ENCODE peak calls at places on chromosomes 2 and 18, in eight cellular contexts. One of them, this sample, is unnamed.

GRCh38 chr2:39871291-39871761 is 92.3 kb upstream of the THUMPD2 start:
- DNase-seq in transverse colon: no peak
- DNase-seq in MM.1S: no peak
- DNase-seq in IMR-90: peak
- DNase-seq in fibroblast of lung: peak
- DNase-seq in psoas muscle: no peak
- DNase-seq in GM06990: no peak
- DNase-seq in fibroblast of villous mesenchyme: peak
- DNase-seq in this sample: peak

GRCh38 chr18:38545071-38545470 is 979.5 kb upstream of the CELF4 start:
- DNase-seq in transverse colon: no peak
- DNase-seq in MM.1S: peak
- DNase-seq in IMR-90: no peak
- DNase-seq in fibroblast of lung: peak
- DNase-seq in psoas muscle: no peak
- DNase-seq in GM06990: no peak
- DNase-seq in fibroblast of villous mesenchyme: no peak
- DNase-seq in this sample: no peak

GRCh38 chr18:2970762-2971659 is 41.9 kb downstream of the LPIN2 start:
- DNase-seq in transverse colon: no peak
- DNase-seq in MM.1S: no peak
- DNase-seq in IMR-90: peak
- DNase-seq in fibroblast of lung: no peak
- DNase-seq in psoas muscle: no peak
- DNase-seq in GM06990: peak
- DNase-seq in fibroblast of villous mesenchyme: peak
- DNase-seq in this sample: no peak

GRCh38 chr2:182379235-182379634 is 47.6 kb downstream of the PDE1A start:
- DNase-seq in transverse colon: no peak
- DNase-seq in MM.1S: no peak
- DNase-seq in IMR-90: peak
- DNase-seq in fibroblast of lung: peak
- DNase-seq in psoas muscle: no peak
- DNase-seq in GM06990: no peak
- DNase-seq in fibroblast of villous mesenchyme: peak
- DNase-seq in this sample: peak

GRCh38 chr2:163878718-163879117 is 142.9 kb upstream of the FIGN start:
- DNase-seq in transverse colon: no peak
- DNase-seq in MM.1S: no peak
- DNase-seq in IMR-90: peak
- DNase-seq in fibroblast of lung: peak
- DNase-seq in psoas muscle: peak
- DNase-seq in GM06990: no peak
- DNase-seq in fibroblast of villous mesenchyme: peak
- DNase-seq in this sample: peak

GRCh38 chr2:144237845-144238637 is 281.9 kb downstream of the ZEB2 start:
- DNase-seq in transverse colon: no peak
- DNase-seq in MM.1S: no peak
- DNase-seq in IMR-90: no peak
- DNase-seq in fibroblast of lung: no peak
- DNase-seq in psoas muscle: no peak
- DNase-seq in GM06990: no peak
- DNase-seq in fibroblast of villous mesenchyme: no peak
- DNase-seq in this sample: no peak

GRCh38 chr2:162013514-162014205 is 60.4 kb downstream of the DPP4 start:
- DNase-seq in transverse colon: no peak
- DNase-seq in MM.1S: no peak
- DNase-seq in IMR-90: no peak
- DNase-seq in fibroblast of lung: no peak
- DNase-seq in psoas muscle: no peak
- DNase-seq in GM06990: no peak
- DNase-seq in fibroblast of villous mesenchyme: no peak
- DNase-seq in this sample: no peak

GRCh38 chr2:121387591-121388325 is 102.8 kb upstream of the TFCP2L1 start:
- DNase-seq in transverse colon: no peak
- DNase-seq in MM.1S: no peak
- DNase-seq in IMR-90: peak
- DNase-seq in fibroblast of lung: no peak
- DNase-seq in psoas muscle: no peak
- DNase-seq in GM06990: no peak
- DNase-seq in fibroblast of villous mesenchyme: no peak
- DNase-seq in this sample: no peak

GRCh38 chr2:211802611-211803010 is 736.0 kb downstream of the ERBB4 start:
- DNase-seq in transverse colon: no peak
- DNase-seq in MM.1S: no peak
- DNase-seq in IMR-90: no peak
- DNase-seq in fibroblast of lung: no peak
- DNase-seq in psoas muscle: no peak
- DNase-seq in GM06990: no peak
- DNase-seq in fibroblast of villous mesenchyme: no peak
- DNase-seq in this sample: no peak

GRCh38 chr2:67883316-67884080 is 179.3 kb downstream of the C1D start:
- DNase-seq in transverse colon: peak
- DNase-seq in MM.1S: no peak
- DNase-seq in IMR-90: no peak
- DNase-seq in fibroblast of lung: no peak
- DNase-seq in psoas muscle: no peak
- DNase-seq in GM06990: no peak
- DNase-seq in fibroblast of villous mesenchyme: no peak
- DNase-seq in this sample: no peak

GRCh38 chr2:54845514-54845913 is 122.1 kb downstream of the EML6 start:
- DNase-seq in transverse colon: no peak
- DNase-seq in MM.1S: no peak
- DNase-seq in IMR-90: peak
- DNase-seq in fibroblast of lung: peak
- DNase-seq in psoas muscle: no peak
- DNase-seq in GM06990: no peak
- DNase-seq in fibroblast of villous mesenchyme: no peak
- DNase-seq in this sample: peak

GRCh38 chr2:202104286-202104870 is 31.3 kb downstream of the KIAA2012 start:
- DNase-seq in transverse colon: peak
- DNase-seq in MM.1S: peak
- DNase-seq in IMR-90: peak
- DNase-seq in fibroblast of lung: peak
- DNase-seq in psoas muscle: no peak
- DNase-seq in GM06990: peak
- DNase-seq in fibroblast of villous mesenchyme: peak
- DNase-seq in this sample: peak

GRCh38 chr18:24063121-24063731 is 48.7 kb downstream of the TTC39C start:
- DNase-seq in transverse colon: no peak
- DNase-seq in MM.1S: no peak
- DNase-seq in IMR-90: peak
- DNase-seq in fibroblast of lung: peak
- DNase-seq in psoas muscle: no peak
- DNase-seq in GM06990: no peak
- DNase-seq in fibroblast of villous mesenchyme: peak
- DNase-seq in this sample: peak

DNA sequence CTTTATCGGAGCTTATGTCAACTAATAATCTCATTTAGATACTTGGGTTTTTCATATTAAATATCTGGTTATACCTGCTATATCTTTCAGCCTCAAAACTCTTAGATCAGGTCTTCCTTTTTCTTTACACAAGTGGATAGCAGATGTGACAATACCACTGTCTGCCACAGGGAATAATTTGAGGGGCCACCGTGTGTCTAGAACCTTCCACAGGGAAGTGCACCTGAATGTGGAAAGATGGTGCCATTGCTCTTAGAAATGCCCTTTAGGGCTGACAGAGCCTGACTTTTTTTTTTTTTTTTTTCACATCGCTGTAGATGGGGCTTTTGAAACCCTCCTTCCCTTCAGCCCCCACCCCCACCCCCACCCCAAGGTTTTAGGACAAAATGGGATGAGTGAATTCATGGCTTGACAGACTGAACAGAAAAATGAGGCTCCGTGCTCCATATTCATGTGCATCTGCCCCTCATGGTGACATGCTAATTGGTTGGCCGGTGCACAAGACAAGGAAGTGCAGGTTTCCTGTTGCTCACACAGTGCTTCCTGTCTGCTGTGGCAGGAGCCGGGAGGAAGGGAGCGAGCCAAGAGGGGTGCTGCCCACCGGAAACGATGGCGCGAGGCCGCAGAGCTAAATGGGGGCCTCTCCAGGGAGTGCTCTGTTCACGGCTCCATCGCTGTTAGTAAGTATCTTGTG is 246.0 kb downstream of the LDLRAD4 start:
- DNase-seq in transverse colon: peak
- DNase-seq in MM.1S: peak
- DNase-seq in IMR-90: no peak
- DNase-seq in fibroblast of lung: no peak
- DNase-seq in psoas muscle: peak
- DNase-seq in GM06990: peak
- DNase-seq in fibroblast of villous mesenchyme: no peak
- DNase-seq in this sample: no peak
- TF ChIP-seq CTCF in transverse colon: no peak
- TF ChIP-seq CTCF in MM.1S: no peak
- TF ChIP-seq CTCF in IMR-90: no peak
- TF ChIP-seq CTCF in fibroblast of lung: no peak
- TF ChIP-seq CTCF in psoas muscle: no peak
- TF ChIP-seq CTCF in GM06990: no peak
- TF ChIP-seq CTCF in fibroblast of villous mesenchyme: no peak
- TF ChIP-seq CTCF in this sample: no peak

GRCh38 chr18:28174181-28174906 is 2.6 kb downstream of the CDH2 start:
- DNase-seq in transverse colon: no peak
- DNase-seq in MM.1S: no peak
- DNase-seq in IMR-90: no peak
- DNase-seq in fibroblast of lung: no peak
- DNase-seq in psoas muscle: no peak
- DNase-seq in GM06990: no peak
- DNase-seq in fibroblast of villous mesenchyme: no peak
- DNase-seq in this sample: no peak

GRCh38 chr18:28176933-28177827 is at the start of gene CDH2:
- DNase-seq in transverse colon: no peak
- DNase-seq in MM.1S: peak
- DNase-seq in IMR-90: peak
- DNase-seq in fibroblast of lung: peak
- DNase-seq in psoas muscle: peak
- DNase-seq in GM06990: no peak
- DNase-seq in fibroblast of villous mesenchyme: peak
- DNase-seq in this sample: peak

GRCh38 chr18:28176674-28176932 is 327 bp downstream of the CDH2 start:
- DNase-seq in transverse colon: no peak
- DNase-seq in MM.1S: peak
- DNase-seq in IMR-90: no peak
- DNase-seq in fibroblast of lung: no peak
- DNase-seq in psoas muscle: no peak
- DNase-seq in GM06990: no peak
- DNase-seq in fibroblast of villous mesenchyme: no peak
- DNase-seq in this sample: no peak

GRCh38 chr18:28175047-28175929 is 1.6 kb downstream of the CDH2 start:
- DNase-seq in transverse colon: no peak
- DNase-seq in MM.1S: no peak
- DNase-seq in IMR-90: peak
- DNase-seq in fibroblast of lung: no peak
- DNase-seq in psoas muscle: peak
- DNase-seq in GM06990: no peak
- DNase-seq in fibroblast of villous mesenchyme: peak
- DNase-seq in this sample: peak

DNA sequence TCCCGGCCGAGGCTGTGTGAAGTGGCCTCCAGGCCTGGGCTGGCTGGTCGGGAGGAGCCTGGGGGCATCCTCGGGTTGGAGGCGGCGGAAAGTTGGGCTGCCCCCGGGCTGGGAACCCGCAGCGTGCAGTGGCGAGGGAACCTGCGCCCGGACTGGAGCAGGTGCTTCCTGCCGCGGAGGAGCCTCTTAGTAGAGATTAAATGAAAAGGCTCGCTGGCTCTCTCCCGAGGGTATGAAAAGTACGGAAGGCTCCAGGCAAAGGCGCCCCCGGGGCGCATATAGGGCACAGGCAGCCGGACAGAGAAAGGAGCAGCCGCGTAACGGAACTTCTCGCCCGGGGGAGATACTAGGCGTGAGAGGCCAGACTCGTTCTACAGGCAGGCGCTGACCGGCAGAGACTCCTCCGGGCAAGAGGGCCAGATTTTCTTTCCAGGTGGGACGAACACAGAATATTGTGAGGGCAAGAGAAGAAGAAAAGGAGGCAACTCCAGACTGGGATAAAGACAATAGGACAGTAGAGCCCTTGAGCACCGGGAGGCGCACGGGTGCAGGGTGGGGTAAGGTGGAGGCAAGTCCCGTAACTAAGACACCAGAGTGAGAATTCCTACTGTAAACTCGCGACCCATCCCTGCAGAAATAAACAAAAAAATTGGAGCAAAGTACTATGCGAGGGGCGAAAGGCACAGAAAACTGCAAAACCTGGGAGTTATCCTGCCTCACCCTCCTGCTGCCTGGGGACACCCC is 828 bp downstream of the CDH2 start:
- DNase-seq in transverse colon: no peak
- DNase-seq in MM.1S: peak
- DNase-seq in IMR-90: peak
- DNase-seq in fibroblast of lung: peak
- DNase-seq in psoas muscle: no peak
- DNase-seq in GM06990: no peak
- DNase-seq in fibroblast of villous mesenchyme: peak
- DNase-seq in this sample: peak
- H3K4me3 ChIP-seq in transverse colon: peak
- H3K4me3 ChIP-seq in MM.1S: peak
- H3K4me3 ChIP-seq in IMR-90: peak
- H3K4me3 ChIP-seq in fibroblast of lung: peak
- H3K4me3 ChIP-seq in psoas muscle: peak
- H3K4me3 ChIP-seq in GM06990: peak
- H3K4me3 ChIP-seq in fibroblast of villous mesenchyme: peak
- H3K4me3 ChIP-seq in this sample: peak

GRCh38 chr2:190344275-190344827 is 962 bp downstream of the INPP1 start:
- DNase-seq in transverse colon: peak
- DNase-seq in MM.1S: peak
- DNase-seq in IMR-90: no peak
- DNase-seq in fibroblast of lung: peak
- DNase-seq in psoas muscle: no peak
- DNase-seq in GM06990: no peak
- DNase-seq in fibroblast of villous mesenchyme: no peak
- DNase-seq in this sample: peak
- TF ChIP-seq CTCF in transverse colon: peak
- TF ChIP-seq CTCF in MM.1S: peak
- TF ChIP-seq CTCF in IMR-90: no peak
- TF ChIP-seq CTCF in fibroblast of lung: no peak
- TF ChIP-seq CTCF in psoas muscle: peak
- TF ChIP-seq CTCF in GM06990: peak
- TF ChIP-seq CTCF in fibroblast of villous mesenchyme: peak
- TF ChIP-seq CTCF in this sample: peak

DNA sequence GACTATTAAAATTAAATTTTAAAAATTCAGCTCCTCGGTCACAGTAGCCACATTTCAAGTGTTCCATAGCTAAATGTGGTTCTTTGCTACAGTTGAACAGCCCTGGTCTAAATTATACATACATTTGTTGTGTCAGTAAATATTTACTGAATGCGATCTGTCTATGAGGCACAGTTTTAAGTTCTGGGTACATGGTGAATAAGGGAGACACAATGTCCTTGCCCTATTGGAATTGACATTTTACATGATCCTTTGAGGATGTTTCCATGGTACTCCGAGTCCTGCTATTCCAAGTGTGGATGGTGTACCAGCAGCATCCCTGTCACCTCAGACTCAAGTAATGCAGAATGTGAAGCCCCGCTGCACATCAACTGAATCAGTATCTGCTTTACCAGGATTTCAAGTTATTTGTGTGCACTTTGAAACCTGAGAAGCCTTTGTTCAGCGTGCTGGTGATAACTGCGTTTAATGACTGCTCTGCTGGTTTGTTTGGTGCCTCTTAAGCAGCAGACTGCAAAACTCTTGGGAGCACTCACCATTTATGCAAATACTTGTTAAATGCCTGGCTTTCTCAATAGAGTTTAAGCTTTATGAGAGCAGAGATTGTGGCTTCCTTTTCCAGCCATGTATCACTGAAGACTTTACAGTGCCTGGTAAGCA is 1.5 kb downstream of the GALNT1 start:
- DNase-seq in transverse colon: no peak
- DNase-seq in MM.1S: no peak
- DNase-seq in IMR-90: peak
- DNase-seq in fibroblast of lung: peak
- DNase-seq in psoas muscle: no peak
- DNase-seq in GM06990: no peak
- DNase-seq in fibroblast of villous mesenchyme: peak
- DNase-seq in this sample: peak
- H3K4me3 ChIP-seq in transverse colon: no peak
- H3K4me3 ChIP-seq in MM.1S: no peak
- H3K4me3 ChIP-seq in IMR-90: peak
- H3K4me3 ChIP-seq in fibroblast of lung: no peak
- H3K4me3 ChIP-seq in psoas muscle: peak
- H3K4me3 ChIP-seq in GM06990: peak
- H3K4me3 ChIP-seq in fibroblast of villous mesenchyme: peak
- H3K4me3 ChIP-seq in this sample: peak